ENCODE peak calls at places on chromosomes 6 and 20, in six cellular contexts. B is H7, T is NCI-H1105 treated with DMSO at 0.1 percent for 48 hours, Q is NCI-H2081, A is epithelial cell of esophagus, U is transverse colon. E is an unnamed sample.
A peak's percentile ranks its signal among the peaks of the same experiment; 100 is the strongest.

GRCh38 chr20:6925744-6926278 is 158.3 kb downstream of the BMP2 start:
- DNase-seq in B (no peak), T (no peak), Q (no peak), A (peak; percentile 86), U (no peak), E (no peak)

GRCh38 chr6:39887692-39888450 is 46.4 kb downstream of the MOCS1 start:
- DNase-seq in B (no peak), T (no peak), Q (no peak), A (no peak), U (peak; percentile 38), E (no peak)

GRCh38 chr6:143634486-143634885 is 43.3 kb upstream of the PHACTR2 start:
- DNase-seq in B (no peak), T (peak; percentile 48), Q (no peak), A (peak; percentile 90), U (no peak), E (no peak)

GRCh38 chr6:63347599-63347998 is 27.8 kb upstream of the LGSN start:
- DNase-seq in B (no peak), T (no peak), Q (no peak), A (peak; percentile 91), U (no peak), E (no peak)

GRCh38 chr6:38495922-38496635 is 143.7 kb downstream of the BTBD9 start:
- DNase-seq in B (no peak), T (no peak), Q (no peak), A (no peak), U (no peak), E (no peak)

GRCh38 chr6:158634695-158635426 is 9.7 kb downstream of the DYNLT1 start:
- DNase-seq in B (no peak), T (peak; percentile 48), Q (no peak), A (no peak), U (no peak), E (no peak)

GRCh38 chr6:55040102-55040848 is 134.0 kb upstream of the HCRTR2 start:
- DNase-seq in B (no peak), T (no peak), Q (no peak), A (peak; percentile 29), U (no peak), E (no peak)

GRCh38 chr6:42745083-42745637 is 743 bp downstream of the TBCC start:
- DNase-seq in B (peak; percentile 53), T (peak; percentile 13), Q (no peak), A (peak; percentile 30), U (peak; percentile 41), E (peak; percentile 54)

GRCh38 chr20:20225325-20225724 is 142.6 kb upstream of the INSM1 start:
- DNase-seq in B (peak; percentile 41), T (peak; percentile 79), Q (peak; percentile 80), A (no peak), U (no peak), E (no peak)

GRCh38 chr6:11251553-11252358 is 19.3 kb upstream of the NEDD9 start:
- DNase-seq in B (no peak), T (peak; percentile 65), Q (no peak), A (peak; percentile 72), U (peak; percentile 44), E (no peak)

GRCh38 chr6:46255528-46255927 is 84.7 kb upstream of the ENPP5 start:
- DNase-seq in B (no peak), T (no peak), Q (no peak), A (no peak), U (no peak), E (no peak)

GRCh38 chr6:56659721-56660373 is 17.2 kb upstream of the DST start:
- DNase-seq in B (no peak), T (no peak), Q (no peak), A (peak; percentile 85), U (no peak), E (no peak)

GRCh38 chr6:44435500-44435899 is 48.0 kb downstream of the CDC5L start:
- DNase-seq in B (no peak), T (no peak), Q (no peak), A (no peak), U (no peak), E (no peak)

GRCh38 chr20:32452776-32453466 is 94.8 kb downstream of the ASXL1 start:
- DNase-seq in B (no peak), T (no peak), Q (no peak), A (no peak), U (no peak), E (no peak)

GRCh38 chr20:37154684-37155298 is 24.3 kb upstream of the RPN2 start:
- DNase-seq in B (no peak), T (no peak), Q (no peak), A (no peak), U (no peak), E (no peak)

GRCh38 chr6:2656460-2657064 is 94.2 kb downstream of the MYLK4 start:
- DNase-seq in B (no peak), T (no peak), Q (no peak), A (no peak), U (no peak), E (no peak)

GRCh38 chr6:160081398-160081797 is 40.2 kb upstream of the SLC22A1 start:
- DNase-seq in B (peak; percentile 18), T (no peak), Q (no peak), A (no peak), U (no peak), E (no peak)

GRCh38 chr6:129766959-129767728 is 57.2 kb upstream of the ARHGAP18 start:
- DNase-seq in B (peak; percentile 61), T (peak; percentile 87), Q (peak; percentile 58), A (peak; percentile 74), U (peak; percentile 17), E (peak; percentile 70)

GRCh38 chr6:157080986-157081391 is 242.3 kb downstream of the TMEM242 start:
- DNase-seq in B (no peak), T (no peak), Q (no peak), A (no peak), U (no peak), E (no peak)

GRCh38 chr6:105194106-105194505 is 14.3 kb upstream of the POPDC3 start:
- DNase-seq in B (no peak), T (no peak), Q (no peak), A (no peak), U (no peak), E (no peak)

GRCh38 chr6:42969934-42970333 is 9.0 kb downstream of the PEX6 start:
- DNase-seq in B (no peak), T (no peak), Q (no peak), A (no peak), U (no peak), E (no peak)

GRCh38 chr6:159178847-159179246 is 9.6 kb downstream of the FNDC1 start:
- DNase-seq in B (no peak), T (no peak), Q (no peak), A (no peak), U (no peak), E (no peak)

GRCh38 chr6:13427346-13427745 is 60.1 kb downstream of the GFOD1 start:
- DNase-seq in B (no peak), T (no peak), Q (no peak), A (no peak), U (no peak), E (no peak)

GRCh38 chr20:60143450-60143849 is 185.2 kb downstream of the CDH26 start:
- DNase-seq in B (no peak), T (no peak), Q (no peak), A (no peak), U (no peak), E (no peak)

GRCh38 chr6:170446841-170447560 is 106.1 kb downstream of the PSMB1 start:
- DNase-seq in B (peak; percentile 22), T (no peak), Q (no peak), A (no peak), U (no peak), E (no peak)

GRCh38 chr20:9218412-9219001 is 149.6 kb downstream of the PLCB4 start:
- DNase-seq in B (no peak), T (no peak), Q (no peak), A (no peak), U (no peak), E (no peak)

GRCh38 chr6:53647437-53648094 is 18.0 kb downstream of the KLHL31 start:
- DNase-seq in B (no peak), T (no peak), Q (no peak), A (peak; percentile 80), U (peak; percentile 33), E (peak; percentile 31)

GRCh38 chr6:53898026-53898795 is 103.4 kb downstream of the LRRC1 start:
- DNase-seq in B (no peak), T (no peak), Q (no peak), A (no peak), U (no peak), E (no peak)

GRCh38 chr6:10838794-10839333 is 525 bp upstream of the MAK start:
- DNase-seq in B (no peak), T (peak; percentile 22), Q (no peak), A (peak; percentile 4), U (no peak), E (no peak)

GRCh38 chr6:32941412-32941784 is 570 bp upstream of the HLA-DMB start:
- DNase-seq in B (no peak), T (no peak), Q (no peak), A (no peak), U (peak; percentile 32), E (peak; percentile 53)

GRCh38 chr6:20692023-20692422 is 157.8 kb downstream of the CDKAL1 start:
- DNase-seq in B (no peak), T (peak; percentile 67), Q (no peak), A (no peak), U (no peak), E (no peak)

GRCh38 chr6:31178143-31179041 is 7.9 kb upstream of the POU5F1 start:
- DNase-seq in B (no peak), T (no peak), Q (no peak), A (no peak), U (no peak), E (no peak)

GRCh38 chr6:23533311-23533710 is 592.7 kb upstream of the NRSN1 start:
- DNase-seq in B (no peak), T (peak; percentile 28), Q (no peak), A (peak; percentile 40), U (no peak), E (no peak)

E was measured in activated naive CD8-positive, alpha-beta T cell treated with anti-CD3 and anti-CD28 coated beads, Interleukin-2, amount 10 ng/mL, durations not matched to agents 7 days and 5 days.